ENCODE peak calls at places on chromosomes 5 and 9, in eight cellular contexts. L is sigmoid colon; A is fibroblast of the aortic adventitia; M is astrocyte of the spinal cord; D is fibroblast of lung; T is IMR-90; B is heart left ventricle; K is CD8-positive, alpha-beta T cell. G is an unnamed sample.

GRCh38 chr5:175712681-175713085 is 54.8 kb downstream of the HRH2 start:
- DNase-seq in L (no peak), A (no peak), M (no peak), D (no peak), T (no peak), B (no peak), K (no peak), G (no peak)

GRCh38 chr9:117704024-117704575 is at the start of gene TLR4:
- DNase-seq in L (peak; percentile 81), A (peak; percentile 88), M (peak; percentile 94), D (peak; percentile 38), T (no peak), B (peak; percentile 77), K (no peak), G (peak; percentile 4)

GRCh38 chr9:114364123-114364522 is 23.7 kb downstream of the AKNA start:
- DNase-seq in L (no peak), A (peak; percentile 61), M (peak; percentile 76), D (peak; percentile 88), T (peak; percentile 85), B (no peak), K (no peak), G (peak; percentile 24)

GRCh38 chr9:133286523-133286922 is 11.5 kb upstream of the ABO start:
- DNase-seq in L (no peak), A (peak; percentile 40), M (peak; percentile 4), D (no peak), T (no peak), B (no peak), K (no peak), G (peak; percentile 16)

GRCh38 chr9:128555180-128555721 is 2.9 kb downstream of the SPTAN1 start:
- DNase-seq in L (no peak), A (peak; percentile 80), M (peak; percentile 59), D (peak; percentile 52), T (peak; percentile 79), B (no peak), K (no peak), G (peak; percentile 86)

GRCh38 chr5:15009420-15009819 is 137.8 kb upstream of the ANKH start:
- DNase-seq in L (no peak), A (peak; percentile 87), M (peak; percentile 87), D (peak; percentile 82), T (peak; percentile 69), B (no peak), K (no peak), G (peak; percentile 86)

GRCh38 chr9:114283551-114284111 is 39.3 kb upstream of the ORM1 start:
- DNase-seq in L (peak; percentile 55), A (no peak), M (no peak), D (no peak), T (no peak), B (peak; percentile 20), K (no peak), G (no peak)

GRCh38 chr5:9932770-9933169 is 302.6 kb upstream of the TAS2R1 start:
- DNase-seq in L (no peak), A (peak; percentile 89), M (peak; percentile 47), D (peak; percentile 12), T (peak; percentile 81), B (no peak), K (no peak), G (peak; percentile 71)

GRCh38 chr9:130042406-130042930 is 521 bp downstream of the FNBP1 start:
- DNase-seq in L (peak; percentile 70), A (no peak), M (no peak), D (no peak), T (no peak), B (peak; percentile 34), K (peak; percentile 39), G (peak; percentile 12)

GRCh38 chr5:178994580-178995340 is at the start of gene GRM6:
- DNase-seq in L (no peak), A (no peak), M (no peak), D (no peak), T (no peak), B (no peak), K (no peak), G (no peak)

GRCh38 chr5:139982157-139982974 is 60.7 kb downstream of the NRG2 start:
- DNase-seq in L (no peak), A (peak; percentile 35), M (peak; percentile 10), D (peak; percentile 6), T (peak; percentile 4), B (peak; percentile 59), K (no peak), G (peak; percentile 77)

GRCh38 chr9:128735373-128735772 is 11.4 kb upstream of the ZDHHC12 start:
- DNase-seq in L (no peak), A (no peak), M (no peak), D (no peak), T (no peak), B (no peak), K (no peak), G (no peak)

GRCh38 chr5:95969646-95970358 is 8.2 kb upstream of the ELL2 start:
- DNase-seq in L (no peak), A (peak; percentile 81), M (no peak), D (peak; percentile 84), T (peak; percentile 84), B (no peak), K (no peak), G (peak; percentile 74)

GRCh38 chr5:85906460-85906859 is 711.3 kb upstream of the COX7C start:
- DNase-seq in L (no peak), A (no peak), M (no peak), D (no peak), T (no peak), B (no peak), K (no peak), G (no peak)

GRCh38 chr5:109942646-109943045 is 252.9 kb downstream of the MAN2A1 start:
- DNase-seq in L (no peak), A (no peak), M (no peak), D (no peak), T (no peak), B (no peak), K (no peak), G (no peak)

GRCh38 chr9:120925535-120926396 is 830 bp downstream of the TRAF1 start:
- DNase-seq in L (peak; percentile 57), A (peak; percentile 93), M (peak; percentile 89), D (peak; percentile 85), T (peak; percentile 99), B (peak; percentile 53), K (peak; percentile 73), G (peak; percentile 78)

GRCh38 chr5:74541381-74541781 is 99.1 kb downstream of the ENC1 start:
- DNase-seq in L (no peak), A (no peak), M (no peak), D (no peak), T (peak; percentile 54), B (no peak), K (no peak), G (peak; percentile 59)

GRCh38 chr9:113992276-113992951 is 85.7 kb downstream of the AMBP start:
- DNase-seq in L (no peak), A (no peak), M (no peak), D (no peak), T (no peak), B (peak; percentile 80), K (no peak), G (no peak)

GRCh38 chr5:114447084-114447773 is 85.4 kb downstream of the KCNN2 start:
- DNase-seq in L (no peak), A (no peak), M (no peak), D (peak; percentile 15), T (peak; percentile 3), B (no peak), K (no peak), G (peak; percentile 11)

GRCh38 chr9:95055851-95056551 is 261.5 kb downstream of the FANCC start:
- DNase-seq in L (no peak), A (peak; percentile 50), M (peak; percentile 65), D (peak; percentile 85), T (peak; percentile 77), B (no peak), K (no peak), G (no peak)
- TF ChIP-seq CTCF in L (no peak), A (no peak), M (no peak), D (no peak), T (no peak), B (no peak), K (no peak), G (no peak)

GRCh38 chr5:98904786-98905185 is 24.0 kb downstream of the CHD1 start:
- DNase-seq in L (no peak), A (peak; percentile 10), M (peak; percentile 43), D (peak; percentile 15), T (peak; percentile 63), B (no peak), K (no peak), G (peak; percentile 76)

GRCh38 chr5:98906756-98907355 is 22.0 kb downstream of the CHD1 start:
- DNase-seq in L (no peak), A (no peak), M (no peak), D (no peak), T (no peak), B (no peak), K (no peak), G (peak; percentile 50)

GRCh38 chr5:98909363-98909762 is 19.4 kb downstream of the CHD1 start:
- DNase-seq in L (no peak), A (no peak), M (no peak), D (no peak), T (no peak), B (no peak), K (no peak), G (no peak)

GRCh38 chr5:98907951-98908350 is 20.9 kb downstream of the CHD1 start:
- DNase-seq in L (no peak), A (no peak), M (no peak), D (no peak), T (no peak), B (no peak), K (no peak), G (no peak)

GRCh38 chr5:98905857-98906688 is 22.7 kb downstream of the CHD1 start:
- DNase-seq in L (no peak), A (peak; percentile 76), M (peak; percentile 67), D (peak; percentile 70), T (peak; percentile 59), B (no peak), K (no peak), G (peak; percentile 52)
- TF ChIP-seq CTCF in L (peak; percentile 64), A (peak; percentile 64), M (peak; percentile 48), D (no peak), T (peak; percentile 73), B (peak; percentile 80), K (peak; percentile 96), G (peak; percentile 50)

DNA sequence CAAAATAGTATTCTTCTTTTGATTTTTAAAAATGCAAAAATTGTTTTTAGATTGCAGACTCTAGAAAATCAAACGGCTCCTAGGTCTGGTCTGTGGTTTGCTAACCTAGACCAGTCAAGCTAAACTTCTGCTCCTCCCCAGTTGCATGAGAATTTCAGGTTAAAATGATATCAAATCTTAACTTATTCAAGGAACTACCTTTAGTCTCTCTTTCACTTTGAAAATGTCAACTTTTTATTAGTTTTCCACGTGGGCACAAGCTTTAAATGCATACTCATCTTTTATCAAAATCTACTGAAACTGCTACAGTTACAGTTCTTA is 8.8 kb downstream of the CAMK4 start:
- DNase-seq in L (no peak), A (no peak), M (no peak), D (no peak), T (no peak), B (no peak), K (no peak), G (no peak)
- TF ChIP-seq CTCF in L (no peak), A (no peak), M (no peak), D (no peak), T (no peak), B (no peak), K (no peak), G (no peak)

DNA sequence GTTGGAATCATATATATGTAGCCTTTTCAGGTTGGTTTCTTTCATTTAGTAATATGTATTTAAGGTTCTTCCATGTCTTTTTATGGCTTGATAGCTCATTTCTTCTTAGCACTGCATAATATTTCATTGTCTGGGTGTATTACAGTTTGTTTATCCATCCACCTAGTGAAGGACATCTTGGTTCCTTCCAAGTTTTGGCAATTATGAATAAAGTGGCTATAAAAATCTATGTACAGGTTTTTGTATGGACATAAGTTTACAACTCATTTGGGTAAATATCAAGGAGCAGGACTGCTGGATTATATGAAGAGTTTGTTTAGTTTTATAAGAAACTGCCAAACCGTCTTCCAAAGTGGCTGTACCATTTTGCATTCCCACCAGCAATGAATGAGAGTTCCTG is 11.7 kb downstream of the PPP6C start:
- DNase-seq in L (no peak), A (no peak), M (no peak), D (no peak), T (no peak), B (no peak), K (no peak), G (no peak)
- TF ChIP-seq CTCF in L (no peak), A (no peak), M (no peak), D (no peak), T (no peak), B (no peak), K (no peak), G (no peak)